ENCODE peak calls at places on chromosomes 16 and 17, in five cellular contexts. Q is CD4-positive, alpha-beta memory T cell; R is K562; U is cardiac muscle cell; A is MM.1S. O is an unnamed sample. For H3K9me3, the result is how much of the 10 kb centered on the place peaks cover.

GRCh38 chr16:87062569-87063442 is 254.4 kb downstream of the C16orf95 start:
- DNase-seq in Q (peak), A (peak), R (peak), U (peak), O (no peak)

GRCh38 chr17:71869293-71869692 is 251.5 kb upstream of the SOX9 start:
- DNase-seq in R (no peak), A (no peak), U (no peak), Q (no peak), O (no peak)

GRCh38 chr16:13480801-13481200 is 439.2 kb upstream of the ERCC4 start:
- DNase-seq in R (no peak), A (no peak), Q (no peak), U (no peak), O (no peak)

GRCh38 chr16:3652373-3653037 is 2.0 kb upstream of the DNASE1 start:
- DNase-seq in Q (no peak), R (no peak), A (no peak), U (no peak), O (no peak)

GRCh38 chr16:10678655-10679054 is 16.1 kb downstream of the TEKT5 start:
- DNase-seq in R (no peak), U (no peak), Q (no peak), A (no peak), O (no peak)

GRCh38 chr17:63419949-63420867 is 25.9 kb downstream of the CYB561 start:
- DNase-seq in U (no peak), R (peak), A (no peak), Q (peak), O (no peak)

GRCh38 chr17:42871647-42872046 is 20.6 kb downstream of the AOC3 start:
- DNase-seq in R (no peak), A (no peak), Q (no peak), U (no peak), O (no peak)

GRCh38 chr16:2520784-2521577 is 810 bp downstream of the AMDHD2 start:
- DNase-seq in Q (peak), R (peak), A (peak), U (no peak), O (peak)

GRCh38 chr17:82241183-82241925 is 12.5 kb downstream of the SLC16A3 start:
- DNase-seq in U (no peak), Q (no peak), A (no peak), R (no peak), O (no peak)

GRCh38 chr17:76472258-76472645 is 4.8 kb downstream of the AANAT start:
- DNase-seq in U (no peak), A (no peak), R (no peak), Q (no peak), O (no peak)

GRCh38 chr17:43907425-43907981 is at the start of gene MPP2:
- DNase-seq in Q (peak), A (no peak), R (peak), U (peak), O (peak)

GRCh38 chr16:81292936-81293335 is 21.8 kb upstream of the GAN start:
- DNase-seq in A (no peak), R (no peak), Q (no peak), U (no peak), O (no peak)

GRCh38 chr17:31156326-31156725 is 61.5 kb downstream of the NF1 start:
- DNase-seq in Q (no peak), U (no peak), A (no peak), R (no peak), O (no peak)

GRCh38 chr17:79038545-79039135 is 14.7 kb downstream of the C1QTNF1 start:
- DNase-seq in U (no peak), Q (no peak), A (no peak), R (no peak), O (no peak)

GRCh38 chr16:82034981-82035612 is at the start of gene HSD17B2:
- DNase-seq in R (no peak), A (no peak), U (no peak), Q (no peak), O (no peak)

GRCh38 chr17:58335061-58335731 is 6.6 kb upstream of the TSPOAP1 start:
- DNase-seq in R (peak), Q (no peak), A (no peak), U (no peak), O (no peak)

GRCh38 chr17:17348872-17349723 is 45.9 kb downstream of the NT5M start:
- DNase-seq in A (no peak), R (no peak), Q (no peak), U (no peak), O (no peak)

GRCh38 chr17:73203788-73204479 is 11.1 kb downstream of the COG1 start:
- DNase-seq in R (no peak), Q (peak), U (no peak), A (no peak), O (no peak)

GRCh38 chr16:1863681-1864460 is 8.1 kb downstream of the MEIOB start:
- DNase-seq in R (peak), U (peak), Q (peak), A (peak), O (no peak)

GRCh38 chr16:23424292-23424958 is 28.6 kb downstream of the COG7 start:
- DNase-seq in R (no peak), A (no peak), Q (no peak), U (no peak), O (no peak)

GRCh38 chr17:70086468-70086867 is 11.4 kb downstream of the KCNJ16 start:
- DNase-seq in U (no peak), Q (no peak), A (no peak), R (no peak), O (no peak)

GRCh38 chr16:66604376-66605176 is at the start of gene CMTM3:
- DNase-seq in A (peak), U (peak), R (peak), Q (peak), O (peak)

GRCh38 chr16:57503366-57503765 is 17.1 kb upstream of the DOK4 start:
- DNase-seq in R (no peak), U (no peak), Q (no peak), A (no peak), O (no peak)

DNA sequence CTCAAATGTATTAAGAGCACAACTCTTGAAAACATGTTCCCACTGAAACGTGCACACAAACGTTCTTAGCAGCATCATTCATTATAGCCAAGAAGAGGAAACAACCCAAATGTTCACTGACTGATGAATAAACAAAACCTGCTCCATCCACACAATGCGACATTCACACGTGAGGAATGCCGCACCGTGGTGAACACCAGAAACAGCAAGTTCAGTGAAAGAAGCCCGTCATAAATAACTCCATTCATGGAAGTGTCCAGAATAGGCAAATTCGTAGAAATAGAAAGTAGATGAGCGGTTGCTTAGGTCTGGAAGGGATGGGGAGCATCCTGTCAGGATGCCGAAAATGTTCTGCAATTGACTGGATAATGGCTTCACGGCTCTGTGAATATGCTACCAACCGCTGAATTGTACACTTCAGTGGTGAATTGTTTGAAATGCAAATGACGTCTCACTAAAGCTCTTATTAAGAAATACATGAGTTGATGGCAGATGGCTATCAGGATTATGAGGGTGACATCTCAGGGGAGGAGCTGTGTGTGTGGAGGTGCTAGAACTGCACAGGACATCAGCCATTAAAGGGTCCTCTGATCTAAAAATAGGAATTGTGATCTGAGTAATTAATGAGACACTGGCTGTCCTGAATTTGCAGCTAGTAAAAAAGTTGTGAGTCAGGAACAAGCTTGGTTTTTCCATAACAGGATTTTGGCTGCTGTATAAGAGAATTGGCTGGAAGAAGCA is 771.0 kb downstream of the KCNJ18 start:
- DNase-seq in A (no peak), Q (no peak), U (no peak), R (peak), O (no peak)
- H3K9me3 ChIP-seq in A (under half), Q (under half), U (under half), R (under half), O (under half)

GRCh38 chr16:64841482-64841881 is 280.4 kb downstream of the CDH11 start:
- DNase-seq in A (no peak), Q (no peak), U (no peak), R (no peak), O (no peak)
- H3K9me3 ChIP-seq in A (under half), Q (under half), U (under half), R (under half), O (under half)

DNA sequence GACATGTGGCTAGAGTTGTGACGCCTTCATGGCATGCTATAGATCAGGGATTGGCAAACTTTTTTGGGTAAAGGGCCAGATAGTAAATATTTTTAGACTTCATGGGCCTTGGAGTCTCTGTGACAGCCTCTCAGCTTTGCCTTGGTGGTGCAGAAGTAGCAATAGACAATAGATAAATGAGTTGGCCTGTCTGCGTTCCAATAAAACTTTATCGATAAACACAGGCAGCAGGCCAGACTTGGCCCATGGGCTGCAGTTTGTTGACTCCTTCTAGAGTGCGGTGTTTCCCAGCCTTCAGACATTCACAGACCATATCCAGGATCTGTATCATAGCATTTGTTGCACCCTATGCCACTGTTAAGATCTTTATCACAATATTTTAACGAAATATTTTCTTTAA is 76.5 kb downstream of the OR1D5 start:
- DNase-seq in Q (no peak), U (no peak), A (no peak), R (no peak), O (no peak)
- H3K9me3 ChIP-seq in Q (under half), U (under half), A (under half), R (under half), O (under half)

GRCh38 chr16:35200662-35201061 is 1741.2 kb downstream of the TP53TG3F start:
- DNase-seq in R (no peak), U (no peak), Q (no peak), A (no peak), O (no peak)
- H3K9me3 ChIP-seq in R (under half), U (under half), Q (under half), A (under half), O (under half)

GRCh38 chr16:79267781-79268180 is 332.8 kb downstream of the MAF start:
- DNase-seq in Q (no peak), R (no peak), U (no peak), A (no peak), O (no peak)
- H3K9me3 ChIP-seq in Q (under half), R (under half), U (under half), A (under half), O (under half)

GRCh38 chr16:61128545-61129323 is 907.5 kb downstream of the CDH8 start:
- DNase-seq in U (no peak), R (no peak), Q (no peak), A (no peak), O (no peak)

GRCh38 chr16:61131447-61131846 is 904.8 kb downstream of the CDH8 start:
- DNase-seq in R (no peak), U (peak), A (no peak), Q (no peak), O (no peak)
- H3K9me3 ChIP-seq in R (under half), U (under half), A (under half), Q (under half), O (under half)

DNA sequence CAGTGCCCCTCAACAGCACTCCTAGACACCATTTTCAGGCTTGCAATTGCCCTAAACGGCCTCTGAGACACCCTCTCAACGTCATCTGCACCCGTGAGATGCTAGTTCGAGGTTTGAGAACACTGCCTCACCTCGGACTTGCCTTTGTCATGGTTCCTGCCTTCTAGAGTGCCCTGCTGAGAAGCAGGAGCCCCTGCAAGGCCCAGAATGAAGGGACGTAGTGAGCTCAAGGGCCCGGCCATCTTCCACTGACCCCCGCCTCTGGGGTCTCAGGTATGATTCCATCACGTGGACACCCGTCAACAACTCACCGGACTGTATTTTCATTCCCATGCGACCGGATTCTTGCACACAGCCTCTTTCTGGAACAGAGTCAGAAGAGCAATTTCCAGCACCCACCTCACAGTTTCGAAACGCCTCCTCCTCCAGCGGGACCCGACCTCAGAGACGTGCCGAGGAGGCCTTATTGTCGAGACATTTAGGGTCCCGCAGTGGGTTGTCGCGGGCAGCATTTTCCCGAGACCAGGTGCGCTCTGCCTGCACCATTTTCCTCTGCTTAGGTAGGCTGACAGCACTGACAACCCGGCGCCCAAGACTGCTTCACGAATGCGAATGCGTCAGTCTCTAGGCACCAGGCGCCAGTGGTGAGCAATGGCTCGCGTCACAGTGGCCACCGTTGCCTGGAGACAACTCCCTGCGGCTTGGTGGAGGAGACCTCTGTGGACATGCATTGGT is 999.9 kb downstream of the KCNJ18 start:
- DNase-seq in A (no peak), U (no peak), R (no peak), Q (no peak), O (no peak)
- H3K9me3 ChIP-seq in A (under half), U (under half), R (under half), Q (under half), O (under half)

GRCh38 chr16:609316-609715 is 19.4 kb downstream of the RAB40C start:
- DNase-seq in U (no peak), A (no peak), R (no peak), Q (no peak), O (no peak)
- H3K9me3 ChIP-seq in U (under half), A (under half), R (under half), Q (under half), O (under half)